ENCODE peak calls at places on chromosomes 1 and 21, in four cellular contexts. One of them, this sample, is unnamed.
A peak's percentile ranks its signal among the peaks of the same experiment; 100 is the strongest.

GRCh38 chr1:8905582-8906191 is 27.2 kb upstream of the ENO1 start:
- DNase-seq in Peyer's patch: no peak
- DNase-seq in lower lobe of right lung: no peak
- DNase-seq in K562: no peak
- DNase-seq in this sample: no peak

GRCh38 chr1:203584040-203584439 is 42.6 kb upstream of the ATP2B4 start:
- DNase-seq in K562: no peak
- DNase-seq in lower lobe of right lung: no peak
- DNase-seq in Peyer's patch: no peak
- DNase-seq in this sample: no peak

GRCh38 chr1:21594495-21594894 is 74.7 kb downstream of the RAP1GAP start:
- DNase-seq in Peyer's patch: no peak
- DNase-seq in K562: no peak
- DNase-seq in lower lobe of right lung: no peak
- DNase-seq in this sample: no peak

GRCh38 chr1:54249798-54250497 is 50.0 kb downstream of the MRPL37 start:
- DNase-seq in Peyer's patch: no peak
- DNase-seq in lower lobe of right lung: no peak
- DNase-seq in K562: no peak
- DNase-seq in this sample: no peak

GRCh38 chr1:6185635-6186382 is 5.7 kb upstream of the CHD5 start:
- DNase-seq in lower lobe of right lung: no peak
- DNase-seq in Peyer's patch: no peak
- DNase-seq in K562: peak; percentile 74
- DNase-seq in this sample: no peak

GRCh38 chr1:246724725-246725095 is 501 bp downstream of the SCCPDH start:
- DNase-seq in Peyer's patch: no peak
- DNase-seq in K562: peak; percentile 59
- DNase-seq in lower lobe of right lung: no peak
- DNase-seq in this sample: no peak

GRCh38 chr1:207173396-207173795 is 69.4 kb downstream of the C4BPA start:
- DNase-seq in lower lobe of right lung: no peak
- DNase-seq in Peyer's patch: no peak
- DNase-seq in K562: no peak
- DNase-seq in this sample: no peak

GRCh38 chr1:59452559-59452958 is 155.7 kb downstream of the FGGY start:
- DNase-seq in Peyer's patch: no peak
- DNase-seq in lower lobe of right lung: peak; percentile 71
- DNase-seq in K562: no peak
- DNase-seq in this sample: no peak

GRCh38 chr1:81230983-81231728 is 569.6 kb upstream of the ADGRL2 start:
- DNase-seq in lower lobe of right lung: no peak
- DNase-seq in Peyer's patch: no peak
- DNase-seq in K562: no peak
- DNase-seq in this sample: no peak

GRCh38 chr21:35252831-35253230 is 203.7 kb upstream of the RUNX1 start:
- DNase-seq in Peyer's patch: no peak
- DNase-seq in K562: no peak
- DNase-seq in lower lobe of right lung: no peak
- DNase-seq in this sample: no peak

GRCh38 chr1:94025383-94026340 is 95.3 kb downstream of the ABCA4 start:
- DNase-seq in K562: peak; percentile 52
- DNase-seq in Peyer's patch: no peak
- DNase-seq in lower lobe of right lung: no peak
- DNase-seq in this sample: no peak

GRCh38 chr1:10020668-10021067 is 12.1 kb upstream of the UBE4B start:
- DNase-seq in lower lobe of right lung: no peak
- DNase-seq in K562: no peak
- DNase-seq in Peyer's patch: no peak
- DNase-seq in this sample: no peak

GRCh38 chr1:212754193-212754592 is 37.4 kb downstream of the NSL1 start:
- DNase-seq in K562: no peak
- DNase-seq in Peyer's patch: no peak
- DNase-seq in lower lobe of right lung: no peak
- DNase-seq in this sample: no peak

GRCh38 chr1:234309598-234310459 is 63.4 kb upstream of the COA6 start:
- DNase-seq in lower lobe of right lung: peak; percentile 78
- DNase-seq in Peyer's patch: peak; percentile 84
- DNase-seq in K562: peak; percentile 80
- DNase-seq in this sample: peak; percentile 59

GRCh38 chr1:10917513-10918454 is 94.7 kb upstream of the TARDBP start:
- DNase-seq in K562: no peak
- DNase-seq in Peyer's patch: no peak
- DNase-seq in lower lobe of right lung: no peak
- DNase-seq in this sample: no peak

GRCh38 chr1:68116643-68117235 is 66.3 kb upstream of the DIRAS3 start:
- DNase-seq in K562: peak; percentile 66
- DNase-seq in Peyer's patch: peak; percentile 87
- DNase-seq in lower lobe of right lung: no peak
- DNase-seq in this sample: no peak

GRCh38 chr1:36486436-36487335 is 4.0 kb upstream of the CSF3R start:
- DNase-seq in lower lobe of right lung: peak; percentile 93
- DNase-seq in K562: peak; percentile 48
- DNase-seq in Peyer's patch: peak; percentile 71
- DNase-seq in this sample: no peak

GRCh38 chr1:207848234-207848633 is 62.7 kb downstream of the CD34 start:
- DNase-seq in lower lobe of right lung: peak; percentile 92
- DNase-seq in K562: peak; percentile 54
- DNase-seq in Peyer's patch: peak; percentile 91
- DNase-seq in this sample: no peak

GRCh38 chr1:12232221-12232620 is 2.4 kb downstream of the VPS13D start:
- DNase-seq in lower lobe of right lung: no peak
- DNase-seq in Peyer's patch: peak; percentile 53
- DNase-seq in K562: no peak
- DNase-seq in this sample: no peak

GRCh38 chr1:72435025-72435424 is 152.7 kb upstream of the NEGR1 start:
- DNase-seq in Peyer's patch: no peak
- DNase-seq in lower lobe of right lung: no peak
- DNase-seq in K562: no peak
- DNase-seq in this sample: no peak

GRCh38 chr1:77288275-77288674 is 6.5 kb downstream of the AK5 start:
- DNase-seq in K562: no peak
- DNase-seq in Peyer's patch: no peak
- DNase-seq in lower lobe of right lung: no peak
- DNase-seq in this sample: no peak

GRCh38 chr1:4494558-4494957 is 159.9 kb upstream of the AJAP1 start:
- DNase-seq in lower lobe of right lung: no peak
- DNase-seq in Peyer's patch: no peak
- DNase-seq in K562: no peak
- DNase-seq in this sample: no peak

GRCh38 chr1:151047925-151048644 is 534 bp downstream of the C1orf56 start:
- DNase-seq in lower lobe of right lung: peak; percentile 77
- DNase-seq in Peyer's patch: peak; percentile 84
- DNase-seq in K562: peak; percentile 67
- DNase-seq in this sample: peak; percentile 40

GRCh38 chr1:184801503-184801902 is 46.8 kb upstream of the EDEM3 start:
- DNase-seq in lower lobe of right lung: no peak
- DNase-seq in Peyer's patch: no peak
- DNase-seq in K562: no peak
- DNase-seq in this sample: no peak

DNA sequence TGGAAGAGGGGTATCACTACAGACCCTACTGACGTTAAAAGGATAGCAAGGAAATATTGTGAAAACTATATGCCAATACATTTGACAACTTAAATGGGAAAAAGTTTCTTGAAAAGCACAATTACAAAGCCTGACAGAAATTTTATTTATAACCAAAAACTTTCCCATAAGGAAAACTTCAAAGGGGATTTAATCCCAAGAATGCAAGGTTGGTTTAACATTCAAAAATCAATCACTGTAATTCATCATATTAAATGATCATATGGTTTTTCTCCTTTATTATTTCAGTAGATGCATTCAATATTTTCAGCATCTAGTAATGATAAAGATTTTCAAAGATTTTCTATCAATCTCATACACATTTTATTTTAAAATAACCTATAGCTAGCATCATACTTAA is 13.3 kb downstream of the LRRC8C start:
- DNase-seq in lower lobe of right lung: no peak
- DNase-seq in Peyer's patch: no peak
- DNase-seq in K562: no peak
- DNase-seq in this sample: no peak
- H3K9me3 ChIP-seq in lower lobe of right lung: no peaks in the 10 kb centered on the region
- H3K9me3 ChIP-seq in Peyer's patch: no peaks in the 10 kb centered on the region
- H3K9me3 ChIP-seq in K562: peaks cover 2% of the 10 kb centered on the region
- H3K9me3 ChIP-seq in this sample: no peaks in the 10 kb centered on the region

GRCh38 chr1:96660051-96660450 is 61.5 kb upstream of the PTBP2 start:
- DNase-seq in K562: no peak
- DNase-seq in lower lobe of right lung: no peak
- DNase-seq in Peyer's patch: no peak
- DNase-seq in this sample: no peak
- H3K9me3 ChIP-seq in K562: no peaks in the 10 kb centered on the region
- H3K9me3 ChIP-seq in lower lobe of right lung: peaks cover 13% of the 10 kb centered on the region
- H3K9me3 ChIP-seq in Peyer's patch: no peaks in the 10 kb centered on the region
- H3K9me3 ChIP-seq in this sample: no peaks in the 10 kb centered on the region

DNA sequence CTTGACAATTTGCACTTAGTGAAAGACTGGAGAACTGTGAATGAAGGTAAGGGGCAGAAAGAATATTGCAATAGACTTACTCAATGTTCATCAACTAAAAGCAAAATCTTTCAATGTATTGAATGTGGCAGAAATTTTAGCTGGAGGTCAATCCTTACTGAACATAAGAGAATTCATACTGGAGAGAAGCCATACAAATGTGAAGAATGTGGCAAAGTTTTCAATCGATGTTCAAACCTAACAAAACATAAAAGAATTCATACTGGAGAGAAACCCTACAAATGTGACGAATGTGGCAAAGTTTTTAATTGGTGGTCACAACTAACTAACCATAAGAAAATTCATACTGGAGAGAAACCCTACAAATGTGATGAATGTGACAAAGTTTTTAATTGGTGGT is 80.7 kb downstream of the JMJD4 start:
- DNase-seq in lower lobe of right lung: no peak
- DNase-seq in Peyer's patch: no peak
- DNase-seq in K562: no peak
- DNase-seq in this sample: no peak
- H3K9me3 ChIP-seq in lower lobe of right lung: peaks cover 99% of the 10 kb centered on the region
- H3K9me3 ChIP-seq in Peyer's patch: peaks cover 97% of the 10 kb centered on the region
- H3K9me3 ChIP-seq in K562: peaks cover 50% of the 10 kb centered on the region
- H3K9me3 ChIP-seq in this sample: peaks cover 51% of the 10 kb centered on the region

GRCh38 chr1:2955652-2956051 is 65.6 kb upstream of the ACTRT2 start:
- DNase-seq in K562: no peak
- DNase-seq in Peyer's patch: no peak
- DNase-seq in lower lobe of right lung: peak; percentile 10
- DNase-seq in this sample: no peak
- H3K9me3 ChIP-seq in K562: no peaks in the 10 kb centered on the region
- H3K9me3 ChIP-seq in Peyer's patch: peaks cover 6% of the 10 kb centered on the region
- H3K9me3 ChIP-seq in lower lobe of right lung: peaks cover 26% of the 10 kb centered on the region
- H3K9me3 ChIP-seq in this sample: peaks cover 2% of the 10 kb centered on the region

DNA sequence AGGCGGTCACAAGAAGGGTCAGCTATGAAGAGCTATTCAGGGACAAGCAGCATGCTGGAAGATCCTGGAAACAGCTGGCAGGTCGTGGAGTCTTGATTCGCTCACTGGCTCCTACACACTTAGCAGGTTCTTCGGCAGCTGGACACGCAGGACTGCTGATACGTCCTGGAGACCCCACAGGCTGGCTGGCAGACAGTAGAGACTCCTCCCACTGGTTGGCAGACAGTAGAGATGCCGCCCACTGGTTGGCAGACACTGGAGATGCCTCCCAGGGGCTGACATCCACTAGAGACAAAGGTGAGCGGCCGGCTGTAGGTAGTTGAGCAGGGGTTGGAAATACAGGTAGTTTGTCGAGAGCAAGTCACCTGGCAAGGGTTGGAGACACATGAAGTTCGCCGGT is 466 bp downstream of the KRTAP11-1 start:
- DNase-seq in lower lobe of right lung: peak; percentile 30
- DNase-seq in K562: no peak
- DNase-seq in Peyer's patch: no peak
- DNase-seq in this sample: no peak
- H3K9me3 ChIP-seq in lower lobe of right lung: no peaks in the 10 kb centered on the region
- H3K9me3 ChIP-seq in K562: no peaks in the 10 kb centered on the region
- H3K9me3 ChIP-seq in Peyer's patch: peaks cover 7% of the 10 kb centered on the region
- H3K9me3 ChIP-seq in this sample: no peaks in the 10 kb centered on the region